ENCODE peak calls at places on chromosomes 3 and 15, in seven cellular contexts. R, Y, I, O, P, Q and A are unnamed samples.

GRCh38 chr3:30199096-30199734 is 407.2 kb upstream of the TGFBR2 start:
- DNase-seq in R (peak; percentile 67), P (peak; percentile 73), Q (peak; percentile 78), O (peak; percentile 75), Y (peak; percentile 59), I (no peak), A (peak; percentile 15)

GRCh38 chr3:139265131-139266016 is 78.4 kb upstream of the MRPS22 start:
- DNase-seq in Q (no peak), Y (no peak), I (no peak), R (no peak), O (no peak), P (no peak), A (no peak)

GRCh38 chr15:63226155-63226883 is 36.9 kb downstream of the RAB8B start:
- DNase-seq in O (no peak), Y (no peak), P (no peak), R (no peak), I (no peak), Q (no peak), A (no peak)

GRCh38 chr3:172919297-172919683 is 168.8 kb downstream of the ECT2 start:
- DNase-seq in R (no peak), P (no peak), Q (no peak), O (no peak), I (no peak), Y (no peak), A (no peak)

GRCh38 chr3:63387568-63387967 is 109.5 kb downstream of the SYNPR start:
- DNase-seq in Q (no peak), I (no peak), R (no peak), P (no peak), Y (peak; percentile 50), O (no peak), A (no peak)

GRCh38 chr15:68423359-68424028 is 8.5 kb downstream of the ITGA11 start:
- DNase-seq in Q (no peak), Y (no peak), P (no peak), R (peak; percentile 13), I (no peak), O (no peak), A (no peak)

GRCh38 chr3:37935756-37936666 is 54.6 kb upstream of the VILL start:
- DNase-seq in Y (peak; percentile 49), P (no peak), I (peak; percentile 88), R (no peak), O (no peak), Q (peak; percentile 41), A (no peak)

GRCh38 chr15:40756938-40757337 is 1.9 kb upstream of the RMDN3 start:
- DNase-seq in I (no peak), R (no peak), Y (no peak), P (no peak), Q (no peak), O (no peak), A (no peak)

GRCh38 chr3:194784341-194784740 is 98.7 kb downstream of the FAM43A start:
- DNase-seq in Y (no peak), I (no peak), R (no peak), Q (no peak), O (no peak), P (no peak), A (no peak)

GRCh38 chr15:81073796-81074195 is 60.3 kb upstream of the CFAP161 start:
- DNase-seq in P (no peak), I (no peak), R (no peak), O (no peak), Q (no peak), Y (no peak), A (no peak)

GRCh38 chr3:189981668-189982067 is 139.0 kb downstream of the P3H2 start:
- DNase-seq in Y (no peak), R (peak; percentile 17), O (no peak), I (peak; percentile 76), Q (no peak), P (no peak), A (no peak)

GRCh38 chr15:81270781-81271491 is 53.0 kb downstream of the STARD5 start:
- DNase-seq in I (no peak), R (no peak), Y (no peak), O (no peak), P (no peak), Q (peak; percentile 88), A (no peak)

GRCh38 chr3:33089515-33089914 is 7.4 kb downstream of the GLB1 start:
- DNase-seq in Q (no peak), I (no peak), R (no peak), Y (no peak), O (no peak), P (no peak), A (no peak)

GRCh38 chr15:69165637-69166025 is 5.2 kb downstream of the GLCE start:
- DNase-seq in R (no peak), I (no peak), Y (no peak), P (no peak), Q (no peak), O (no peak), A (no peak)

GRCh38 chr3:188458761-188459160 is 304.8 kb downstream of the LPP start:
- DNase-seq in Y (no peak), P (no peak), Q (no peak), I (no peak), O (no peak), R (no peak), A (no peak)

GRCh38 chr15:49242820-49243219 is 72.8 kb downstream of the GALK2 start:
- DNase-seq in P (no peak), Q (no peak), Y (peak; percentile 45), O (no peak), I (peak; percentile 71), R (peak; percentile 24), A (peak; percentile 6)

GRCh38 chr3:72329354-72329753 is 518.9 kb downstream of the SHQ1 start:
- DNase-seq in P (peak; percentile 50), O (no peak), R (peak; percentile 56), I (no peak), Y (no peak), Q (no peak), A (peak; percentile 67)

GRCh38 chr3:36792342-36792741 is 28.0 kb upstream of the DCLK3 start:
- DNase-seq in O (no peak), I (peak; percentile 3), P (no peak), R (no peak), Y (no peak), Q (peak; percentile 78), A (peak; percentile 69)

GRCh38 chr15:77029166-77030041 is 34.5 kb downstream of the PSTPIP1 start:
- DNase-seq in I (no peak), R (no peak), Q (no peak), P (peak; percentile 15), Y (peak; percentile 27), O (no peak), A (peak; percentile 45)

DNA sequence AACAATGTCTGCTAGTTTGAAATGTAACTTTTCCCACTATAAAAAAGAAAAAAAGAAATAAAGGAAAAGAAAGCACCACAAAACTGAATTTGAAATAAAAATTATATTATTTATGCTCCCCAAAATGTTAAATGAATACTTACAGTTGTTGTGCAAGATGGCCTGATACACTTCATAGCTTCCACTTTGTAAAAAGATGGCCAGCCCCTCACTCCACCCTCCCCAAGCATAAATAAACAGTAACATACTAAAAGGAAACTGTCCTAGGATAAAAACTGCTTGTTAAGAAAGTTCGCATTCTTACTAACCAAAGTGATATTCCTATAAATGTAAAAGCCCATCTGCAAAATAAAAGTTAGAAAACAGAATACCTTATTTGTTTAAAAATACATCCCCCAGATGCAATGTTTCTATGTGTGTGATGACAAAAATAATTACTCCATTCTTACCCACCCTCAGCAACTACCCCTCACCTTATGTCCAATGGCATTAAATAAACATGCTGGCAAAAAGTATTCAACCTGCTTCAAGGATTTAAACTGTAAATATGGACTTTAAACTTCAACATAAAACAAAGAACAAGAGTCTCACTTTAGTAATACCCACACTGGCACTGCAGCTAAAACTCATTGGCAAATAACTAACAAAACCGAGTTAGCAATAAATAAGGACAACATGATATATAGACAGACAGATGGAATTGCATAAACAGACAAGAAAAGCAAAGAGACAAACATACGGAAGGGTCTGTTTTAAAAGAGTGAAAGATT is 47.8 kb downstream of the ZBTB20 start:
- DNase-seq in O (no peak), P (no peak), Q (no peak), R (no peak), I (no peak), Y (no peak), A (no peak)
- H3K4me3 ChIP-seq in O (peak overlapping the region; percentile 75), P (peak overlapping the region; percentile 54), Q (no peak overlapping the region), R (peak overlapping the region; percentile 28), I (peak overlapping the region; percentile 54), Y (peak overlapping the region; percentile 31), A (no peak overlapping the region)

GRCh38 chr15:59993950-59994401 is 10.1 kb upstream of the FOXB1 start:
- DNase-seq in O (no peak), R (no peak), Y (no peak), P (no peak), I (no peak), Q (peak; percentile 77), A (peak; percentile 81)
- H3K27me3 ChIP-seq in O (peaks cover 21% of the 10 kb centered on the region), R (peaks cover 12% of the 10 kb centered on the region), Y (peaks cover 100% of the 10 kb centered on the region), P (peaks cover 93% of the 10 kb centered on the region), I (peaks cover 67% of the 10 kb centered on the region), Q (peaks cover 48% of the 10 kb centered on the region), A (peaks cover 10% of the 10 kb centered on the region)

GRCh38 chr15:64381000-64381751 is at the start of gene PCLAF:
- DNase-seq in R (peak; percentile 92), O (peak; percentile 95), P (peak; percentile 94), Y (peak; percentile 96), Q (peak; percentile 96), I (peak; percentile 90), A (peak; percentile 93)

GRCh38 chr15:64383760-64384159 is 2.5 kb upstream of the PCLAF start:
- DNase-seq in O (no peak), Y (no peak), P (no peak), I (no peak), Q (no peak), R (no peak), A (no peak)

DNA sequence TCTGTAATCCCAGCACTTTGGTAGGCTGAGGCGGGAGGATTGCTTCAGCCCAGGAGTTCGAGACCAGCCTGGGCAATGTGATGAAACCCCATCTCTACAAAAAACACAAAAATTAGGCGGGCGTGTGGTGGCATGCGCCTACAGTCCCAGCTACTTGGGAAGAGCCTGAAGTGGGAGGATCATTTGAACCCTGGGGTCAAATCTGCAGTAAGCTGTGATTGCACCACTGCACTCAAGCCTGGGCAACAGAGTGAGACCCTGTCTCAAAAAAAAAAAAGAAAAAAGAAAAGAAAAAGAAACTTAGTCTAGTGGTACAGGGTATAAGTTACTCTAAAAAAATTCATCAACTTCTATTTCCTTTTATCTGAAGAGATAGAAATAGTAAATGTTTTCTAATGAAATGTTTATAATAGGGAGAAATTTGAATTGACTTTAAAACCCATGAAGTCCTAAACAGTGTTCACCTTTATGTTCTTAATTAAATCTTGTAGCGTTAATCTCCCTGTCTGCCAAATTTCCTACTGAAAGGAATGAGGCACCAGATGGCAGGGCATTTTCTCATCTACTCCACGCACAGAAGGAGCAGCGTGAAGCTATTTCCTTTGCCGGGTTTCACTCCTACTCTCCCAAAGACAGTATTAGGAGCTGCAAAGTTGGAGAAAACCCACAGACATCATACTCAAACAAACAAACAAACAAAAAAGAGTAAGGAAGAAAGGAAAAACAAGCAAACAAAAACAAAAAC is 1.9 kb downstream of the PCLAF start:
- DNase-seq in O (no peak), I (no peak), R (no peak), Y (no peak), Q (no peak), P (no peak), A (peak; percentile 19)
- H3K4me3 ChIP-seq in O (no peak overlapping the region), I (no peak overlapping the region), R (no peak overlapping the region), Y (no peak overlapping the region), Q (peak overlapping the region; percentile 69), P (no peak overlapping the region), A (no peak overlapping the region)

DNA sequence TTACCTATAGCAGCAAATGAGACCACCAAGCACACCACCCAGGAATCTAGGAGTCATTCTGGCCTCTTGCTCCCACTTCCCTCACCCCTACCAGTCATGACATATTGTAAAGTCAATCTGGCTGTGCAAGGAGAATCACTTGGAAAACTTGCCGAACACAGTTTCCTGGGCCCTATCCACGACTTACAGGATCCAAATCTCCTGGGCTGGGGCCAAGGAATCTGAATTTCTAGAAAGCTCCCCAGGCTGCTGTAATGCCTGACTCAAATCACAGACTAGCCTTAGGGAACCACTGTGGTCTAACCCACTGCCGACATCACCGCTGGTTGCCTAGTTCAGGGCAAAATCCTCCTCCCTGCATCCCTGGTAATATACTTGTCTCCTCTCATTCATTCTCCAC is 4.2 kb upstream of the CRABP1 start:
- DNase-seq in R (no peak), P (no peak), Y (no peak), Q (no peak), O (no peak), I (no peak), A (no peak)
- H3K27me3 ChIP-seq in R (no peaks in the 10 kb centered on the region), P (peaks cover 58% of the 10 kb centered on the region), Y (peaks cover 57% of the 10 kb centered on the region), Q (peaks cover 32% of the 10 kb centered on the region), O (no peaks in the 10 kb centered on the region), I (peaks cover 32% of the 10 kb centered on the region), A (peaks cover 20% of the 10 kb centered on the region)